ENCODE peak calls at places on chromosomes 13 and 19, in eight cellular contexts. Y is heart right ventricle; P is astrocyte of the spinal cord; T is activated effector memory CD4-positive, alpha-beta T cell treated with Interleukin-2 at 50 U/mL for 16 hours; N is WTC11; Q is neural crest cell; C is hippocampal formation; Z is stimulated activated CD4-positive, alpha-beta T cell treated with anti-CD3 and anti-CD28 coated beads, Interleukin-2, amount 100 ng/mL, for 4 hours. I is an unnamed sample.

GRCh38 chr19:4352701-4353121 is 9.3 kb downstream of the MPND start:
- DNase-seq in P (peak), Q (peak), T (peak), N (peak), Y (no peak), C (no peak), Z (peak), I (peak)

GRCh38 chr19:55090564-55090963 is 14.9 kb downstream of the EPS8L1 start:
- DNase-seq in C (no peak), Z (no peak), T (no peak), Y (no peak), Q (no peak), N (no peak), P (no peak), I (no peak)

GRCh38 chr19:27822336-27822735 is 1390.6 kb downstream of the UQCRFS1 start:
- DNase-seq in Q (no peak), P (no peak), N (no peak), C (no peak), T (no peak), Y (no peak), Z (no peak), I (no peak)

GRCh38 chr19:17311455-17312248 is 2.3 kb downstream of the DDA1 start:
- DNase-seq in P (peak), Q (no peak), C (no peak), Z (no peak), N (no peak), T (no peak), Y (no peak), I (no peak)

GRCh38 chr19:30206187-30206586 is 166.0 kb upstream of the ZNF536 start:
- DNase-seq in Z (no peak), Q (no peak), Y (no peak), P (no peak), N (no peak), T (no peak), C (no peak), I (no peak)

GRCh38 chr19:13795595-13796300 is 505 bp downstream of the ZSWIM4 start:
- DNase-seq in C (no peak), Y (no peak), P (no peak), Z (no peak), T (no peak), N (peak), Q (no peak), I (peak)

GRCh38 chr19:38869160-38869835 is 8.8 kb downstream of the RINL start:
- DNase-seq in P (no peak), N (peak), T (no peak), Z (no peak), Q (no peak), Y (peak), C (no peak), I (no peak)

GRCh38 chr19:13401388-13401787 is 104.9 kb downstream of the CACNA1A start:
- DNase-seq in N (no peak), P (peak), C (no peak), Z (no peak), Q (no peak), Y (no peak), T (no peak), I (peak)

GRCh38 chr19:56692496-56692895 is 20.9 kb upstream of the ZNF835 start:
- DNase-seq in T (no peak), Z (no peak), C (peak), Y (no peak), N (no peak), Q (no peak), P (no peak), I (no peak)

GRCh38 chr13:21638319-21639282 is 32.3 kb upstream of the FGF9 start:
- DNase-seq in Y (no peak), N (no peak), Z (no peak), C (peak), T (no peak), P (peak), Q (peak), I (peak)

GRCh38 chr13:112843392-112844250 is 125.4 kb upstream of the MCF2L start:
- DNase-seq in Y (no peak), N (no peak), Z (no peak), C (no peak), T (no peak), Q (no peak), P (no peak), I (no peak)

GRCh38 chr19:53461866-53462265 is 5.7 kb upstream of the ZNF813 start:
- DNase-seq in Q (no peak), N (no peak), C (no peak), T (no peak), P (no peak), Y (no peak), Z (no peak), I (no peak)

GRCh38 chr19:46006411-46006810 is 11.1 kb downstream of the CCDC61 start:
- DNase-seq in C (no peak), N (no peak), P (no peak), Y (no peak), Z (no peak), Q (no peak), T (no peak), I (no peak)

GRCh38 chr19:14434543-14435319 is 1.6 kb downstream of the PKN1 start:
- DNase-seq in T (no peak), C (no peak), P (peak), Q (no peak), Z (no peak), N (no peak), Y (peak), I (peak)

GRCh38 chr19:29366757-29367156 is 153.8 kb upstream of the UQCRFS1 start:
- DNase-seq in P (no peak), C (no peak), N (no peak), Q (no peak), Y (no peak), T (no peak), Z (no peak), I (no peak)

GRCh38 chr19:2055871-2056809 is 5.1 kb upstream of the MKNK2 start:
- DNase-seq in Y (peak), Z (no peak), T (no peak), C (no peak), P (peak), Q (no peak), N (no peak), I (peak)

GRCh38 chr13:51632643-51633357 is 48.5 kb downstream of the WDFY2 start:
- DNase-seq in C (peak), Y (no peak), Z (no peak), T (no peak), P (no peak), N (peak), Q (peak), I (no peak)

GRCh38 chr19:52941941-52942370 is 18.7 kb upstream of the ZNF888 start:
- DNase-seq in Z (no peak), P (peak), N (peak), Y (peak), C (no peak), Q (no peak), T (no peak), I (peak)

GRCh38 chr13:112880976-112881540 is 88.0 kb upstream of the MCF2L start:
- DNase-seq in N (no peak), C (no peak), P (no peak), Y (peak), Q (no peak), T (no peak), Z (no peak), I (no peak)

GRCh38 chr13:33119886-33120543 is 103.8 kb downstream of the KL start:
- DNase-seq in Y (no peak), C (no peak), T (no peak), P (no peak), Q (no peak), Z (no peak), N (no peak), I (no peak)

GRCh38 chr19:18520848-18521691 is 800 bp downstream of the ELL start:
- DNase-seq in T (peak), N (peak), P (no peak), Q (peak), C (peak), Z (no peak), Y (peak), I (peak)

GRCh38 chr13:106533940-106534843 is 1.3 kb downstream of the EFNB2 start:
- DNase-seq in N (peak), T (peak), Z (no peak), C (peak), P (peak), Y (peak), Q (peak), I (peak)

GRCh38 chr13:99425485-99426341 is 75.6 kb upstream of the TM9SF2 start:
- DNase-seq in Y (no peak), C (no peak), N (no peak), T (peak), Q (no peak), Z (no peak), P (no peak), I (no peak)

GRCh38 chr19:37925212-37925611 is 18.2 kb downstream of the SIPA1L3 start:
- DNase-seq in C (no peak), N (no peak), P (no peak), Q (no peak), Y (no peak), T (no peak), Z (no peak), I (no peak)

GRCh38 chr19:7916137-7916907 is 1.7 kb downstream of the TGFBR3L start:
- DNase-seq in P (no peak), Q (no peak), Z (no peak), N (peak), C (no peak), Y (no peak), T (peak), I (no peak)

GRCh38 chr19:50230379-50231351 is 27.2 kb downstream of the MYH14 start:
- DNase-seq in T (no peak), C (no peak), P (no peak), Y (peak), Q (no peak), Z (no peak), N (peak), I (no peak)

GRCh38 chr19:31263317-31263716 is 85.9 kb downstream of the TSHZ3 start:
- DNase-seq in Z (no peak), N (no peak), T (no peak), P (no peak), Y (no peak), Q (no peak), C (no peak), I (no peak)

GRCh38 chr19:1913781-1914577 is 8.8 kb downstream of the ADAT3 start:
- DNase-seq in C (no peak), Z (no peak), Y (no peak), N (no peak), P (no peak), Q (no peak), T (no peak), I (no peak)

GRCh38 chr13:23966691-23967615 is 69.7 kb upstream of the C1QTNF9B start:
- DNase-seq in P (no peak), T (no peak), N (no peak), Y (no peak), Q (no peak), Z (no peak), C (no peak), I (no peak)

GRCh38 chr19:41784337-41785239 is 11.8 kb upstream of the CEACAM3 start:
- DNase-seq in C (no peak), T (no peak), Z (no peak), Q (no peak), P (no peak), N (no peak), Y (no peak), I (no peak)

GRCh38 chr19:869245-870177 is 10.0 kb downstream of the CFD start:
- DNase-seq in Z (no peak), Q (no peak), Y (peak), N (no peak), T (no peak), P (peak), C (no peak), I (peak)

GRCh38 chr13:112891477-112892401 is 77.3 kb upstream of the MCF2L start:
- DNase-seq in C (no peak), P (no peak), T (no peak), Q (no peak), N (peak), Z (no peak), Y (no peak), I (no peak)

GRCh38 chr19:49217382-49217781 is 59.8 kb downstream of the TRPM4 start:
- DNase-seq in T (no peak), Q (no peak), C (no peak), P (no peak), N (no peak), Y (peak), Z (no peak), I (no peak)

GRCh38 chr13:25654332-25654731 is 282.6 kb downstream of the ATP8A2 start:
- DNase-seq in N (no peak), Y (no peak), T (no peak), Q (no peak), P (no peak), C (no peak), Z (no peak), I (no peak)

GRCh38 chr19:43554317-43554895 is 20.9 kb downstream of the XRCC1 start:
- DNase-seq in Z (no peak), Q (no peak), N (no peak), T (no peak), C (no peak), P (no peak), Y (no peak), I (no peak)

GRCh38 chr13:52160053-52160452 is 656 bp upstream of the NEK3 start:
- DNase-seq in T (no peak), P (no peak), C (no peak), Q (no peak), Y (no peak), Z (no peak), N (no peak), I (no peak)

GRCh38 chr19:8087876-8088275 is 35.3 kb downstream of the CCL25 start:
- DNase-seq in T (no peak), Z (no peak), N (no peak), Q (no peak), Y (no peak), P (no peak), C (no peak), I (no peak)

GRCh38 chr19:9640956-9641355 is 19.9 kb upstream of the ZNF561 start:
- DNase-seq in Y (no peak), N (no peak), C (no peak), Z (no peak), Q (no peak), T (no peak), P (no peak), I (no peak)

I was measured in endothelial cell of umbilical vein.